ENCODE peak calls at places on chromosomes 16 and 17, in four cellular contexts. D is T-helper 22 cell; Z is T-helper 2 cell; O is CD8-positive, alpha-beta T cell. W is an unnamed sample.

GRCh38 chr17:50630524-50631194 is 4.0 kb upstream of the ABCC3 start:
- DNase-seq in D (peak; percentile 19), Z (peak; percentile 39), O (peak; percentile 63), W (peak; percentile 61)

GRCh38 chr17:35256629-35257028 is 13.8 kb downstream of the SLFN5 start:
- DNase-seq in D (no peak), Z (no peak), O (no peak), W (no peak)

GRCh38 chr17:57355090-57355859 is 99.0 kb downstream of the MSI2 start:
- DNase-seq in D (no peak), Z (no peak), O (no peak), W (no peak)

GRCh38 chr17:40540448-40540847 is 24.8 kb downstream of the CCR7 start:
- DNase-seq in D (no peak), Z (peak; percentile 32), O (peak; percentile 59), W (no peak)

GRCh38 chr17:1158879-1159278 is 20.9 kb downstream of the ABR start:
- DNase-seq in D (no peak), Z (no peak), O (no peak), W (no peak)

GRCh38 chr16:56258508-56259424 is 67.5 kb downstream of the GNAO1 start:
- DNase-seq in D (no peak), Z (no peak), O (no peak), W (no peak)

GRCh38 chr17:67998466-67998865 is 2.2 kb upstream of the C17orf58 start:
- DNase-seq in D (no peak), Z (no peak), O (no peak), W (no peak)

GRCh38 chr17:76793775-76794174 is 55.9 kb downstream of the MFSD11 start:
- DNase-seq in D (no peak), Z (no peak), O (no peak), W (peak; percentile 52)

GRCh38 chr17:57548421-57549385 is 196.4 kb downstream of the CCDC182 start:
- DNase-seq in D (no peak), Z (no peak), O (no peak), W (no peak)

GRCh38 chr16:1428511-1428910 is 2.4 kb upstream of the PERCC1 start:
- DNase-seq in D (no peak), Z (peak; percentile 27), O (peak; percentile 28), W (no peak)

GRCh38 chr16:4265676-4266075 is 7.1 kb downstream of the TFAP4 start:
- DNase-seq in D (no peak), Z (no peak), O (no peak), W (no peak)